ENCODE peak calls at places on chromosomes 16 and 17, in seven cellular contexts. R is neural crest cell; K is SK-N-DZ; H is NCI-H748 treated with DMSO at 0.1 percent for 48 hours; C is G401; P is activated CD4-positive, alpha-beta T cell treated with anti-CD3 and anti-CD28 coated beads, Interleukin-2, amount 10 ng/mL, durations not matched to agents 24 days and 14 days; F is lower leg skin. S is an unnamed sample.

GRCh38 chr16:31430380-31431052 is 2.4 kb upstream of the COX6A2 start:
- DNase-seq in H (no peak), P (no peak), F (no peak), C (peak), R (no peak), K (no peak), S (no peak)

GRCh38 chr17:72592242-72592966 is 471.6 kb downstream of the SOX9 start:
- DNase-seq in C (peak), R (peak), F (peak), H (peak), K (peak), P (peak), S (peak)

GRCh38 chr16:47940466-47940865 is 215.3 kb downstream of the ABCC12 start:
- DNase-seq in F (no peak), R (no peak), P (no peak), H (no peak), C (peak), K (no peak), S (no peak)

GRCh38 chr17:81160306-81160705 is 5.0 kb upstream of the PVALEF start:
- DNase-seq in F (no peak), C (peak), P (peak), K (no peak), R (no peak), H (no peak), S (no peak)

GRCh38 chr17:21285164-21286065 is 904 bp downstream of the MAP2K3 start:
- DNase-seq in R (no peak), C (peak), H (no peak), P (peak), K (no peak), F (peak), S (no peak)

GRCh38 chr16:10572611-10573010 is 7.8 kb downstream of the EMP2 start:
- DNase-seq in R (no peak), H (no peak), K (no peak), F (no peak), P (no peak), C (no peak), S (no peak)

GRCh38 chr17:18008496-18009268 is 30.3 kb downstream of the ATPAF2 start:
- DNase-seq in H (no peak), K (no peak), F (no peak), C (no peak), R (no peak), P (no peak), S (no peak)

GRCh38 chr17:19020016-19020415 is 15.5 kb upstream of the FAM83G start:
- DNase-seq in P (no peak), C (no peak), K (no peak), H (no peak), F (no peak), R (no peak), S (no peak)

GRCh38 chr16:592518-593306 is 2.8 kb downstream of the RAB40C start:
- DNase-seq in H (no peak), C (peak), P (peak), K (peak), R (no peak), F (no peak), S (no peak)

GRCh38 chr17:3556905-3557767 is 476 bp downstream of the TRPV3 start:
- DNase-seq in K (no peak), C (no peak), P (no peak), R (no peak), H (no peak), F (no peak), S (no peak)

GRCh38 chr16:12191102-12191501 is 214.6 kb downstream of the SNX29 start:
- DNase-seq in R (no peak), H (peak), F (no peak), P (no peak), C (no peak), K (no peak), S (no peak)

GRCh38 chr17:68909066-68909465 is 46.1 kb downstream of the ABCA8 start:
- DNase-seq in C (no peak), F (peak), K (no peak), R (no peak), P (no peak), H (no peak), S (no peak)

GRCh38 chr16:81624718-81625543 is 154.2 kb upstream of the PLCG2 start:
- DNase-seq in K (no peak), H (no peak), F (no peak), P (no peak), R (no peak), C (no peak), S (no peak)

GRCh38 chr17:13520899-13521572 is 80.7 kb downstream of the HS3ST3A1 start:
- DNase-seq in F (no peak), K (no peak), P (no peak), C (no peak), R (no peak), H (no peak), S (no peak)

GRCh38 chr17:57107498-57108101 is 22.6 kb downstream of the AKAP1 start:
- DNase-seq in H (no peak), F (no peak), K (no peak), C (no peak), R (no peak), P (no peak), S (no peak)

GRCh38 chr16:2967721-2968161 is 1.4 kb upstream of the PAQR4 start:
- DNase-seq in H (no peak), R (no peak), F (no peak), K (no peak), C (no peak), P (no peak), S (no peak)

GRCh38 chr17:18321309-18321708 is 6.2 kb downstream of the SMCR8 start:
- DNase-seq in R (no peak), C (no peak), F (no peak), H (no peak), P (no peak), K (no peak), S (no peak)

GRCh38 chr17:7610641-7611040 is 4.1 kb downstream of the FXR2 start:
- DNase-seq in R (no peak), C (peak), H (no peak), K (no peak), P (no peak), F (no peak), S (no peak)

GRCh38 chr17:3828151-3828851 is 17.7 kb downstream of the NCBP3 start:
- DNase-seq in R (no peak), F (no peak), K (no peak), H (no peak), C (no peak), P (no peak), S (no peak)